ENCODE peak calls at places on chromosomes 5 and 9, in five cellular contexts. T, I, G, J and L are unnamed samples.

GRCh38 chr5:139251695-139252288 is 41.7 kb upstream of the MATR3 start:
- DNase-seq in T (no peak), I (no peak), G (no peak), J (no peak), L (no peak)

GRCh38 chr9:68933434-68934318 is 80.2 kb downstream of the PRKACG start:
- DNase-seq in T (no peak), I (no peak), G (no peak), J (no peak), L (no peak)

GRCh38 chr9:130466537-130467217 is 21.9 kb downstream of the ASS1 start:
- DNase-seq in T (no peak), I (no peak), G (no peak), J (no peak), L (no peak)

GRCh38 chr5:27450607-27451006 is 412.2 kb upstream of the CDH9 start:
- DNase-seq in T (no peak), I (no peak), G (no peak), J (no peak), L (no peak)

GRCh38 chr9:114902773-114903589 is 27.4 kb downstream of the TNFSF8 start:
- DNase-seq in T (no peak), I (no peak), G (no peak), J (no peak), L (no peak)

GRCh38 chr5:72818866-72819534 is 2.5 kb downstream of the TNPO1 start:
- DNase-seq in T (peak), I (peak), G (peak), J (peak), L (peak)

GRCh38 chr9:77678136-77678535 is 30.0 kb upstream of the GNA14 start:
- DNase-seq in T (no peak), I (no peak), G (no peak), J (no peak), L (no peak)

GRCh38 chr9:137018761-137019559 is 9.1 kb downstream of the ABCA2 start:
- DNase-seq in T (no peak), I (no peak), G (no peak), J (no peak), L (no peak)

GRCh38 chr5:116842514-116842924 is 267.9 kb upstream of the SEMA6A start:
- DNase-seq in T (no peak), I (no peak), G (no peak), J (no peak), L (no peak)

GRCh38 chr5:170192829-170193228 is 40.0 kb upstream of the C5orf58 start:
- DNase-seq in T (no peak), I (no peak), G (no peak), J (no peak), L (no peak)

GRCh38 chr5:10452768-10453331 is 11.2 kb downstream of the ROPN1L start:
- DNase-seq in T (no peak), I (no peak), G (no peak), J (peak), L (peak)

GRCh38 chr5:115497200-115497599 is 47.4 kb downstream of the FEM1C start:
- DNase-seq in T (no peak), I (no peak), G (peak), J (no peak), L (no peak)

DNA sequence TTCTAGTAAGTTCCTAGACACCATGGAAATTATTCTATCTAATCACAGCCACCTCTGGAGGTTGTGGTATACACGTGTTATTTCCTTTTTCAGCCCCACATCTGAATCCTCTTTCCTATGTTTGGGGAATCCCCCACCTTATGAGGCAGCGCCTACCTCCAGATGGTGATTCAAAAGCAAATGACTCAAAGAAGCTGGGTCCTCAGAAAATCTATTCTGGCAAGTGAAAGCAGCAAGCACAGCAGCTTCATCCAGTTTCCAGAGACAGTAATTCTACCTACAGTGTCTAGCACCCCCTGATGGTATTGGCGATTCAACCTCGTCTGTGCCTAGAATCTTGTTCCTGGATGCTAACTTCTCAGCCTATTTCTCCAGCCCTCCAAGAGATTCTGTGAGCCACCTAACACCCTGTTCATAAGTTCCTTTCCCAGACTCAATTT is 43.0 kb downstream of the STRBP start:
- DNase-seq in T (no peak), I (no peak), G (peak), J (peak), L (peak)
- TF ChIP-seq CTCF in T (no peak), I (peak), G (peak), J (peak), L (no peak)

GRCh38 chr5:32777733-32778132 is 66.6 kb downstream of the NPR3 start:
- DNase-seq in T (no peak), I (no peak), G (no peak), J (no peak), L (no peak)

GRCh38 chr5:32779754-32780415 is 68.8 kb downstream of the NPR3 start:
- DNase-seq in T (no peak), I (no peak), G (no peak), J (no peak), L (no peak)

GRCh38 chr5:32777222-32777621 is 66.1 kb downstream of the NPR3 start:
- DNase-seq in T (no peak), I (no peak), G (no peak), J (no peak), L (no peak)

GRCh38 chr5:32780508-32780919 is 69.4 kb downstream of the NPR3 start:
- DNase-seq in T (no peak), I (no peak), G (no peak), J (no peak), L (no peak)

GRCh38 chr5:32778403-32778802 is 67.3 kb downstream of the NPR3 start:
- DNase-seq in T (no peak), I (no peak), G (no peak), J (no peak), L (no peak)
- TF ChIP-seq CTCF in T (no peak), I (no peak), G (no peak), J (no peak), L (no peak)

DNA sequence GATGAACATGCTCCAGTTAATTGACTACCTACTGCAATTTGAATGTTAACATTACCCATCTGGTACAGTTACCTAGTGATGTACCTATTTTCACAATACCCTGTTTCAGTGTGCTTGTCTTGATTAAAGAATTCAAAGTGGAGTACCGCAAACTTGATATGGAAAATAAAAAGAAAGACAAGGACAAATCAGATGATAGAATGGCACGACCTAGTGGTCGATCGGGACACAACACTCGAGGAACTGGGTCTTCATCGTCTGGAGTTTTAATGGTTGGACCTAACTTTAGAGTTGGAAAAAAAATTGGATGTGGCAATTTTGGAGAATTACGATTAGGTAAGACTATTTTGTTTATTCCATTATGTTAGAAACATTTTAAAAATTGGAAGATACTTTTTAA is 33.5 kb downstream of the CSNK1G3 start:
- DNase-seq in T (no peak), I (no peak), G (no peak), J (peak), L (peak)
- TF ChIP-seq CTCF in T (no peak), I (no peak), G (peak), J (no peak), L (peak)

GRCh38 chr9:125255781-125256391 is 5.7 kb upstream of the GAPVD1 start:
- DNase-seq in T (no peak), I (no peak), G (no peak), J (peak), L (peak)
- TF ChIP-seq CTCF in T (no peak), I (no peak), G (peak), J (no peak), L (no peak)

GRCh38 chr9:546797-547223 is 294.7 kb upstream of the DMRT1 start:
- DNase-seq in T (no peak), I (no peak), G (no peak), J (peak), L (no peak)
- TF ChIP-seq CTCF in T (peak), I (peak), G (peak), J (peak), L (no peak)

GRCh38 chr9:89093201-89093600 is 85.4 kb downstream of the SHC3 start:
- DNase-seq in T (no peak), I (no peak), G (no peak), J (no peak), L (no peak)
- TF ChIP-seq CTCF in T (no peak), I (no peak), G (no peak), J (no peak), L (no peak)